ENCODE peak calls at places on chromosomes 13 and 19, in five cellular contexts. W is activated T-cell treated with anti-CD3 and anti-CD28 coated beads, Interleukin-2, amount 50 U/mL, for 24 hours; N is GM06990; K is C1 segment of cervical spinal cord; O is heart left ventricle. H is an unnamed sample.

GRCh38 chr19:17755977-17756670 is 4.8 kb downstream of the FCHO1 start:
- DNase-seq in N (peak), O (no peak), W (peak), K (peak), H (peak)

GRCh38 chr13:111121421-111121820 is 6.3 kb downstream of the ARHGEF7 start:
- DNase-seq in K (no peak), N (no peak), O (no peak), W (no peak), H (no peak)

GRCh38 chr19:3443840-3444694 is 36.3 kb downstream of the SMIM24 start:
- DNase-seq in K (no peak), N (no peak), W (no peak), O (peak), H (no peak)

GRCh38 chr13:44141213-44141724 is 232.4 kb upstream of the SERP2 start:
- DNase-seq in O (no peak), W (no peak), N (no peak), K (no peak), H (no peak)

GRCh38 chr19:2064788-2065524 is 13.9 kb upstream of the MKNK2 start:
- DNase-seq in K (peak), W (no peak), O (no peak), N (peak), H (no peak)

GRCh38 chr19:17424743-17425365 is 5.0 kb downstream of the MVB12A start:
- DNase-seq in K (no peak), O (no peak), N (peak), W (peak), H (peak)

GRCh38 chr13:33015791-33016323 is 366 bp upstream of the KL start:
- DNase-seq in K (no peak), O (peak), W (peak), N (peak), H (no peak)

GRCh38 chr13:50684366-50684765 is 159.1 kb downstream of the DLEU7 start:
- DNase-seq in N (no peak), K (no peak), O (no peak), W (no peak), H (peak)

GRCh38 chr19:28556371-28556770 is 656.6 kb downstream of the UQCRFS1 start:
- DNase-seq in N (no peak), W (no peak), K (no peak), O (no peak), H (no peak)

GRCh38 chr13:97344250-97345175 is 89.5 kb upstream of the RAP2A start:
- DNase-seq in W (peak), K (no peak), N (no peak), O (no peak), H (peak)

GRCh38 chr19:44512326-44513298 is 12.3 kb upstream of the ZNF180 start:
- DNase-seq in O (no peak), N (no peak), K (no peak), W (peak), H (no peak)

GRCh38 chr19:10816691-10817090 is 19.3 kb downstream of the TMED1 start:
- DNase-seq in O (no peak), K (no peak), W (no peak), N (no peak), H (no peak)